ENCODE peak calls at places on chromosome 1, in nine cellular contexts. M is fibroblast of lung, F is NT2/D1, Y is K562, U is SK-N-SH, Z is IMR-90, N is GM23248, I is mammary epithelial cell, X is endothelial cell of umbilical vein. K is an unnamed sample. For H3K4me1, the result is how much of the 10 kb centered on the place peaks cover.

GRCh38 chr1:89611721-89612120 is 21.2 kb upstream of the LRRC8C start:
- DNase-seq in X (no peak), U (no peak), N (no peak), F (no peak), M (no peak), I (no peak), Z (no peak), Y (no peak), K (no peak)

GRCh38 chr1:158177705-158178450 is 2.8 kb upstream of the CD1D start:
- DNase-seq in X (peak), I (peak), M (peak), Y (peak), N (peak), F (peak), U (peak), Z (peak), K (peak)

GRCh38 chr1:42479621-42480020 is 16.5 kb downstream of the CCDC30 start:
- DNase-seq in N (peak), I (peak), M (peak), F (no peak), Y (no peak), X (no peak), Z (peak), U (no peak), K (no peak)

GRCh38 chr1:25679170-25679569 is 62.6 kb downstream of the MAN1C1 start:
- DNase-seq in M (no peak), N (no peak), Y (no peak), X (no peak), Z (no peak), F (no peak), U (no peak), I (no peak), K (no peak)

GRCh38 chr1:85245456-85245855 is 14.0 kb downstream of the C1orf52 start:
- DNase-seq in U (no peak), N (peak), X (no peak), Y (no peak), F (no peak), I (peak), Z (no peak), M (peak), K (no peak)

GRCh38 chr1:43253173-43253572 is 16.6 kb upstream of the TMEM125 start:
- DNase-seq in F (no peak), N (no peak), U (no peak), Z (no peak), X (no peak), M (no peak), I (no peak), Y (no peak), K (no peak)

GRCh38 chr1:58839871-58840835 is 56.3 kb upstream of the JUN start:
- DNase-seq in U (no peak), M (peak), Z (peak), X (peak), I (peak), N (peak), Y (no peak), F (no peak), K (no peak)

GRCh38 chr1:198680174-198680871 is 41.5 kb downstream of the PTPRC start:
- DNase-seq in Y (no peak), M (no peak), X (no peak), I (no peak), U (no peak), Z (no peak), F (no peak), N (no peak), K (peak)

GRCh38 chr1:3391711-3392110 is 62.8 kb upstream of the ARHGEF16 start:
- DNase-seq in Y (no peak), F (no peak), X (no peak), U (peak), I (no peak), N (no peak), Z (no peak), M (no peak), K (no peak)

GRCh38 chr1:205588691-205589445 is 42.9 kb downstream of the ELK4 start:
- DNase-seq in Y (peak), X (peak), U (no peak), M (peak), Z (peak), I (no peak), N (peak), F (peak), K (peak)

GRCh38 chr1:203299180-203299579 is 6.1 kb upstream of the BTG2 start:
- DNase-seq in F (no peak), I (no peak), Z (no peak), X (no peak), M (no peak), Y (no peak), U (no peak), N (no peak), K (peak)
- H3K9ac ChIP-seq in F (no peak), I (no peak), Z (no peak), X (no peak), M (no peak), Y (no peak), U (no peak), N (no peak), K (peak)

DNA sequence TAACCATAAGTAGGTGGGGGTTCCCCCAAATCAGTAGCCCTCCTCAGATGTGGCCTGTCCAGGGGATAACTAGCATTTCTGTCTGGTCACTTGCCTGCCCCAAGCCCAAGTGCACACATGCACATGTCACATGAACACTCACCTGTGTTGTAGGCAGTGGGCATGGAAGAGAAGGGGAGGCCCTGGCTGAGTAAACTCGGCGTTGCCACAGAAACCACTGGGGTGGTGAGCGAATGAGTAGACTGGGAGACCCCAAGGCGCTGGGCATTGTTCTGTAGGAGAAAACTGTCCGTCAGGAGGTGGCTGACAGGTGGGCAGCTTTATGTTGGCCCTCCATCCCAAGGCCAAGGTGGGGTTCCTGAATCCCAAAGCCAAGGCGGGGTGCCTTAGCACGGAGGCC is 25.6 kb downstream of the MEF2D start:
- DNase-seq in M (no peak), Y (no peak), Z (no peak), N (no peak), U (no peak), F (no peak), I (no peak), X (no peak), K (no peak)
- H3K4me1 ChIP-seq in M (under half), Y (under half), Z (under half), N (under half), U (under half), F (under half), I (under half), X (under half), K (under half)

GRCh38 chr1:185627136-185627535 is 107.1 kb upstream of the HMCN1 start:
- DNase-seq in U (no peak), I (no peak), F (no peak), X (no peak), Z (no peak), N (no peak), M (no peak), Y (no peak), K (no peak)

GRCh38 chr1:185634704-185635103 is 99.5 kb upstream of the HMCN1 start:
- DNase-seq in M (no peak), I (no peak), X (no peak), U (no peak), Y (no peak), Z (no peak), F (no peak), N (no peak), K (no peak)

GRCh38 chr1:185636848-185637247 is 97.3 kb upstream of the HMCN1 start:
- DNase-seq in M (no peak), X (no peak), Y (no peak), Z (no peak), I (peak), U (no peak), N (no peak), F (no peak), K (no peak)

GRCh38 chr1:185628102-185628501 is 106.1 kb upstream of the HMCN1 start:
- DNase-seq in U (no peak), N (no peak), M (no peak), Z (no peak), I (no peak), X (no peak), F (no peak), Y (no peak), K (no peak)

GRCh38 chr1:185632659-185633428 is 101.3 kb upstream of the HMCN1 start:
- DNase-seq in I (peak), Z (peak), X (no peak), U (no peak), N (peak), Y (no peak), F (no peak), M (peak), K (no peak)
- H3K9ac ChIP-seq in I (peak), Z (no peak), X (no peak), U (no peak), N (no peak), Y (no peak), F (no peak), M (no peak), K (no peak)

GRCh38 chr1:156493154-156493631 is 7.4 kb downstream of the MEF2D start:
- DNase-seq in N (peak), Z (no peak), U (no peak), M (no peak), X (no peak), I (no peak), Y (no peak), F (no peak), K (peak)

GRCh38 chr1:156491151-156491949 is 9.2 kb downstream of the MEF2D start:
- DNase-seq in Z (no peak), F (no peak), M (no peak), N (peak), I (no peak), X (no peak), U (no peak), Y (no peak), K (peak)

GRCh38 chr1:156490401-156491032 is 10.1 kb downstream of the MEF2D start:
- DNase-seq in M (no peak), F (no peak), Z (no peak), U (peak), Y (peak), N (peak), I (no peak), X (no peak), K (peak)

GRCh38 chr1:156492591-156493080 is 7.9 kb downstream of the MEF2D start:
- DNase-seq in Z (no peak), I (no peak), U (no peak), M (no peak), N (peak), X (no peak), Y (no peak), F (no peak), K (peak)

DNA sequence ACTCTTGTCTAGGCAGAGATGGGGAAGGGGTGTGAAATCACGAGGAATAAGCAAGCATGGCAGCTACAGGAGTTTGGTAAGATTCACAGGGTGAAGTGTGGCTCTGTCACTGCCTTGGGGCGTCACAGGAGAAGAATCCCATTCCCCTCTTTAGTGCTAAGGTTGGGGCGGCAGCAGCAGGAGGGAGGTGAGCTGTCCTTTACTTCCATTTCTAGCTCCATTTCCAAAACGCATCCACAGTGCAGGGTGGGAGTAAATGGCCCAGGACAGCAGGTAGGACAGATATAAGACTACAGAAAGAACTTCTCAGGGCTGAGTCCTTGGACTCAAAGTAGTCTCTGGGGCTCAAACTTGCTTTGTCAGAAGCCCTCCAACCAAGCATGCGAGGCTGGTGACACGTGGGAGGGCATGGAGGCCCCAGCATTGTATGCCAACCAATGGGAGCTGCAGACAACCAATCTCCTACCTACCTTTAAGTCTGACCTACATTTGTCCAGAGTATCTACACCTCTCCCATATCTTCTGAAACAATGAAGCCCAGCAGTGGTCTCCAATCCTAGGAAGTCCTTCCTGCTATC is 8.5 kb downstream of the MEF2D start:
- DNase-seq in I (no peak), Z (no peak), Y (no peak), F (no peak), N (no peak), U (no peak), M (no peak), X (no peak), K (peak)
- H3K4me1 ChIP-seq in I (under half), Z (half or more), Y (half or more), F (half or more), N (half or more), U (half or more), M (half or more), X (under half), K (half or more)

DNA sequence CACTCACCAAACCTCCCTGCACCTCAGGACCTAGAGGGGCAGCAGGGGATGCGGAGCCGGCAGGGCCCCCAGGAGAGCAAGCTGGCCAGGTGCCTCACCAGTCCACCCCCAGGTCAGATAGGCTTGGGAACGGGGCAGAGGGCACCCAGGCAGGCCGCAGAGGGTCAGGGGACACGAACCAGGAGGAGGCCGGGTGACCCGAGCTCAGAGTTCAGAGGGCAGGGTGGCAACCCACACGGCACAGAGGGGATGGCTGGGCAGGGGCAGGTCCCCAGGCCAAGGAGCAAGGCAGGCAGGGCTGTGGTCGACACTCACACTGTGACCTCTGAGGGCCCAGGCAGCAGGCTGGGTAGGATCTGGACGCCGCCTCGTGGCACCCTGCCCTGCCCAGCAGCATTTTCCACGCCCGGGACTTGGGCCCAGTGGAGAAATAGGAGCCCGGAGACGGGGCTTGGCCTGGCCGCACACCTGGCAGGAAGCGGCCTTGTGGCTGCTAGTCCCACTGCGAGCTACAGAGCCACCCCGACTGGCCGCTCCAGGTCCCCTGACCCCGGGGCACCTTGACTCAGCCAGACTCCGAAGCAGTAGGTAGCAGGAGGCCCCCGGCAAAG is 5.3 kb downstream of the DVL1 start:
- DNase-seq in I (no peak), N (no peak), F (no peak), Z (no peak), U (no peak), X (no peak), M (no peak), Y (no peak), K (no peak)
- H3K9ac ChIP-seq in I (no peak), N (no peak), F (no peak), Z (no peak), U (no peak), X (no peak), M (no peak), Y (no peak), K (no peak)

DNA sequence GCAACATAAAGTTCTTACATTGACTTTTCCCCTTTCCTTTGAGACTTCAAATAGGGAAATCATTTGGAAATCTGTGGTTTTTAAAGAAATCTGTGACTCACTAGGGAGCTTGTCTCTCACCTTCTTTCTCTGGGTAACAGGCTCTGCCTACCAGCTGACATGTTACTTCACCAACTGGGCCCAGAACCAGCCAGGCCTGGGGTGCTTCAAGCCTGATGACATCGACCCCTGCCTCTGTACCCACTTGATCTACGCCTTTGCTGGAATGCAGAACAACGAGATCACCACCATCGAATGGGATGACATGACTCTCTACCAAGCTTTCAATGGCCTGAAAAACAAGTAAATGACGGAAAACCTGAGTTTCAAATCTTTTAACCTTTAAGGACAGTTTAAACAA is 9.2 kb upstream of the CHIA start:
- DNase-seq in U (no peak), Z (no peak), N (peak), M (peak), X (no peak), F (no peak), Y (no peak), I (peak), K (no peak)
- H3K4me1 ChIP-seq in U (under half), Z (under half), N (under half), M (under half), X (under half), F (under half), Y (under half), I (under half), K (under half)

GRCh38 chr1:183023601-183024351 is 556 bp downstream of the LAMC1 start:
- DNase-seq in U (peak), X (peak), M (peak), F (peak), Z (peak), Y (peak), N (peak), I (peak), K (peak)

GRCh38 chr1:183022202-183023145 is 746 bp upstream of the LAMC1 start:
- DNase-seq in N (peak), F (peak), Z (peak), I (peak), X (peak), M (peak), U (peak), Y (peak), K (peak)

GRCh38 chr1:183023146-183023600 is at the start of gene LAMC1:
- DNase-seq in Z (peak), X (peak), N (peak), M (peak), I (peak), U (peak), Y (peak), F (peak), K (peak)

GRCh38 chr1:183019860-183020259 is 3.4 kb upstream of the LAMC1 start:
- DNase-seq in U (no peak), I (peak), X (peak), M (peak), F (no peak), Z (peak), Y (no peak), N (no peak), K (no peak)

DNA sequence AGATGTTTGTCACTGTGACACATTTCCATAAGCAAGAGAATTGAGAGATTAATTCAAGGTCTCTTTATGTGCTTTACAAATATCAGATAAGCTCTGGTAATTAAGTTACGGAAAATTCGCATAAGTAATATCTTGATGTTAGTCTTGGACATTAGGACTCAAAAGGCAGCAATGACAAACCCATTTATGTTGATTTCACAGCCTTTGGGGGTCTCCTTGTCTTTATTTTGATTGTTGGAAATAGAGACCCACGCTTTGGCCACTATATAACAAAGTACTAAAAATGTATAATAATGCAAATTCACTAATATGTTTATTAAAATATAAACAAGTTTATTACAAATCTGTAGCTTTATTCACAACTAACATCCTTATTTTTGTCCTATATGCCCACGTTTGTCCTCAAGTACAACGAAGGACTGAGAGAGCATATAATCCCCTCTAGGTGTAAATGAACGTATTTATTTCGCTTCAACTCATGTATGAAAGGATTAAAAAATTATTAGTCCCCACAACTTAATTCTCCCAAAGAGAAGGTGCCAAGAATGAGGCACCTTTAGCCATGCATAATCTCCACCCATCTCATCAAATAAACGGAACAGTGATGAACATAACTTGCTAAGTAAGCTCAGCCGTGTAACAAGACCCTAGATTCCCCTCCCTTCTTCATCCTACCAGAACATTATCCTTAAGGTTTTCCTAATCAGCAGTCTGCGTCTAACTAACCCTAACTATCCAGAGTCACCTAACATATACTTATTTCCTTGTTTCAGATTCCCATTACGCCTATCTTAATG is 1.6 kb upstream of the LAMC1 start:
- DNase-seq in Z (no peak), X (no peak), Y (no peak), M (no peak), U (peak), I (no peak), N (no peak), F (no peak), K (no peak)
- H3K9ac ChIP-seq in Z (peak), X (peak), Y (no peak), M (peak), U (peak), I (peak), N (peak), F (peak), K (no peak)

DNA sequence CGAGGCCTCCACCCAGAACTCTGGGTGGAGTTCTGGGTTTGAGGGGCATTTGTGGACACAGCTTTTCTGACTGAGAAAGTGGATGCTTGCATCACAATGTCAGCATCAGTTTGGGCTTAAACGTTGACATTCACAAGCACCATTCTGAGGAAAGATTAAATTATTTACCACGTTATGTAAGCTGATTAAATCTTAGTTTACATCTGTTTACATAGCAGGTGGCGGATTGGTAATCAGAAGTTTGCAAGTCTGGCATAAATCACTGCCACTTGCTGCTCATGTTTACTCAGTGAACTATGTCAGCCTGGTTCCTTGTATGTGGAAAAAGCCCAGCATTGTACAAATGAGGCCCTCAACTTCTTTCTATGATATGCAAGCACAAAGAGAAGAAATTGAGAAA is 310.1 kb downstream of the PAPPA2 start:
- DNase-seq in N (no peak), F (no peak), Y (no peak), Z (no peak), X (no peak), M (no peak), U (no peak), I (no peak), K (no peak)
- H3K4me1 ChIP-seq in N (under half), F (under half), Y (under half), Z (under half), X (under half), M (under half), U (under half), I (under half), K (under half)

GRCh38 chr1:208084220-208084619 is 160.0 kb downstream of the PLXNA2 start:
- DNase-seq in X (no peak), F (no peak), M (no peak), Y (no peak), Z (no peak), N (no peak), I (no peak), U (no peak), K (no peak)

GRCh38 chr1:208083715-208084085 is 160.5 kb downstream of the PLXNA2 start:
- DNase-seq in Z (no peak), M (no peak), F (no peak), N (no peak), U (no peak), X (no peak), I (no peak), Y (no peak), K (no peak)

GRCh38 chr1:208084764-208085163 is 159.4 kb downstream of the PLXNA2 start:
- DNase-seq in M (no peak), Y (no peak), U (peak), F (no peak), X (no peak), I (no peak), N (no peak), Z (no peak), K (no peak)

GRCh38 chr1:208081972-208082371 is 162.2 kb downstream of the PLXNA2 start:
- DNase-seq in F (no peak), X (no peak), M (peak), I (no peak), U (no peak), N (no peak), Z (no peak), Y (no peak), K (no peak)

GRCh38 chr1:208083016-208083714 is 161.0 kb downstream of the PLXNA2 start:
- DNase-seq in X (no peak), M (no peak), Y (no peak), I (no peak), N (no peak), Z (no peak), U (peak), F (no peak), K (no peak)
- H3K9ac ChIP-seq in X (no peak), M (no peak), Y (no peak), I (no peak), N (no peak), Z (no peak), U (no peak), F (no peak), K (no peak)

K was measured in Karpas-422.